ENCODE peak calls at places on chromosomes 16 and 17, in eight cellular contexts. One of them, this sample, is unnamed.

GRCh38 chr16:80150978-80151705 is 389.7 kb upstream of the DYNLRB2 start:
- DNase-seq in neural progenitor cell: no peak
- DNase-seq in neuronal stem cell: no peak
- DNase-seq in WERI-Rb-1: no peak
- DNase-seq in tibial artery: no peak
- DNase-seq in NT2/D1: no peak
- DNase-seq in aorta: no peak
- DNase-seq in small intestine: no peak
- DNase-seq in this sample: no peak

GRCh38 chr17:33696102-33696501 is 403.0 kb upstream of the ASIC2 start:
- DNase-seq in neural progenitor cell: no peak
- DNase-seq in small intestine: no peak
- DNase-seq in NT2/D1: no peak
- DNase-seq in aorta: no peak
- DNase-seq in WERI-Rb-1: no peak
- DNase-seq in tibial artery: no peak
- DNase-seq in neuronal stem cell: no peak
- DNase-seq in this sample: no peak

GRCh38 chr16:84137287-84137686 is 7.7 kb downstream of the HSDL1 start:
- DNase-seq in neuronal stem cell: no peak
- DNase-seq in tibial artery: no peak
- DNase-seq in WERI-Rb-1: no peak
- DNase-seq in NT2/D1: no peak
- DNase-seq in aorta: no peak
- DNase-seq in neural progenitor cell: no peak
- DNase-seq in small intestine: no peak
- DNase-seq in this sample: no peak

GRCh38 chr17:79647456-79647915 is 36.6 kb upstream of the RBFOX3 start:
- DNase-seq in small intestine: no peak
- DNase-seq in neural progenitor cell: no peak
- DNase-seq in neuronal stem cell: no peak
- DNase-seq in tibial artery: no peak
- DNase-seq in aorta: no peak
- DNase-seq in WERI-Rb-1: peak; percentile 18
- DNase-seq in NT2/D1: no peak
- DNase-seq in this sample: no peak

GRCh38 chr17:57086069-57086930 is 1.3 kb downstream of the AKAP1 start:
- DNase-seq in aorta: peak; percentile 82
- DNase-seq in neural progenitor cell: peak; percentile 47
- DNase-seq in WERI-Rb-1: peak; percentile 50
- DNase-seq in neuronal stem cell: peak; percentile 14
- DNase-seq in small intestine: peak; percentile 95
- DNase-seq in NT2/D1: no peak
- DNase-seq in tibial artery: peak; percentile 29
- DNase-seq in this sample: peak; percentile 40

GRCh38 chr16:9061358-9061813 is 30.1 kb upstream of the HAPSTR1 start:
- DNase-seq in neural progenitor cell: no peak
- DNase-seq in neuronal stem cell: no peak
- DNase-seq in aorta: no peak
- DNase-seq in small intestine: no peak
- DNase-seq in WERI-Rb-1: no peak
- DNase-seq in NT2/D1: no peak
- DNase-seq in tibial artery: peak; percentile 34
- DNase-seq in this sample: no peak

GRCh38 chr17:69373069-69373468 is 41.4 kb upstream of the MAP2K6 start:
- DNase-seq in neuronal stem cell: no peak
- DNase-seq in aorta: no peak
- DNase-seq in WERI-Rb-1: no peak
- DNase-seq in NT2/D1: no peak
- DNase-seq in tibial artery: no peak
- DNase-seq in small intestine: peak; percentile 59
- DNase-seq in neural progenitor cell: no peak
- DNase-seq in this sample: no peak

GRCh38 chr17:58391302-58391984 is 25.9 kb downstream of the RNF43 start:
- DNase-seq in tibial artery: no peak
- DNase-seq in aorta: no peak
- DNase-seq in neural progenitor cell: no peak
- DNase-seq in WERI-Rb-1: no peak
- DNase-seq in NT2/D1: no peak
- DNase-seq in neuronal stem cell: no peak
- DNase-seq in small intestine: peak; percentile 98
- DNase-seq in this sample: peak; percentile 25

GRCh38 chr17:49210158-49211029 is at the start of the genes ABI3 and GNGT2:
- DNase-seq in WERI-Rb-1: peak; percentile 67
- DNase-seq in small intestine: peak; percentile 61
- DNase-seq in NT2/D1: no peak
- DNase-seq in tibial artery: no peak
- DNase-seq in neural progenitor cell: no peak
- DNase-seq in aorta: no peak
- DNase-seq in neuronal stem cell: no peak
- DNase-seq in this sample: peak; percentile 84

GRCh38 chr16:1991588-1992474 is 2.1 kb downstream of the SYNGR3 start:
- DNase-seq in neuronal stem cell: peak; percentile 92
- DNase-seq in WERI-Rb-1: no peak
- DNase-seq in NT2/D1: peak; percentile 90
- DNase-seq in tibial artery: peak; percentile 90
- DNase-seq in aorta: peak; percentile 98
- DNase-seq in small intestine: peak; percentile 93
- DNase-seq in neural progenitor cell: peak; percentile 97
- DNase-seq in this sample: peak; percentile 93

GRCh38 chr17:7627250-7628121 is at the start of gene SAT2:
- DNase-seq in tibial artery: peak; percentile 96
- DNase-seq in neural progenitor cell: peak; percentile 94
- DNase-seq in small intestine: peak; percentile 97
- DNase-seq in aorta: peak; percentile 98
- DNase-seq in WERI-Rb-1: peak; percentile 97
- DNase-seq in neuronal stem cell: peak; percentile 92
- DNase-seq in NT2/D1: peak; percentile 89
- DNase-seq in this sample: peak; percentile 97

GRCh38 chr17:73335591-73336503 is 24.0 kb upstream of the CDC42EP4 start:
- DNase-seq in NT2/D1: no peak
- DNase-seq in small intestine: peak; percentile 57
- DNase-seq in aorta: no peak
- DNase-seq in neuronal stem cell: no peak
- DNase-seq in tibial artery: no peak
- DNase-seq in WERI-Rb-1: peak; percentile 6
- DNase-seq in neural progenitor cell: no peak
- DNase-seq in this sample: no peak

GRCh38 chr17:72244494-72244893 is 123.7 kb downstream of the SOX9 start:
- DNase-seq in neuronal stem cell: no peak
- DNase-seq in tibial artery: no peak
- DNase-seq in small intestine: no peak
- DNase-seq in neural progenitor cell: no peak
- DNase-seq in NT2/D1: no peak
- DNase-seq in WERI-Rb-1: no peak
- DNase-seq in aorta: no peak
- DNase-seq in this sample: no peak

DNA sequence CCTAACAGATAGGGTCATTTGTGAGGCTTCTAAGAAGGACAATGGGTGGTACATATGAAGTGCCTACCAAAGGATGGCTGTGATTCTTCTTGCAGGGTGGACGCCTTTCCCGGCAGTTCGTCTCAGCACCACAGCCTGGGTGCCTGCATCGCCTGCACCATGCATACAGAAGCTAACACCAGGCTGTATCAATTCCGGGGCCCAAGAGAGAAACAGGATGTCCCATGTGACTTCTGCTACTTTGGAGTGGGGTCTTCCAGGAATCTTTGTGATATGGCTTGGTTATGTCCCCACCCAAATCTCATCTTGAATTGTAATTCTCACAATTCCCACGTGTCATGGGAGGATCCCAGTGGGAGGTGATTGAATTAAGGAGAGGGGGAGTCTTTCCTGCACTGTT is 251.6 kb upstream of the TNRC6C start:
- DNase-seq in neuronal stem cell: no peak
- DNase-seq in neural progenitor cell: no peak
- DNase-seq in small intestine: no peak
- DNase-seq in WERI-Rb-1: no peak
- DNase-seq in NT2/D1: no peak
- DNase-seq in tibial artery: no peak
- DNase-seq in aorta: no peak
- DNase-seq in this sample: no peak
- H3K9me3 ChIP-seq in neuronal stem cell: peaks cover 7% of the 10 kb centered on the region
- H3K9me3 ChIP-seq in neural progenitor cell: peaks cover 19% of the 10 kb centered on the region
- H3K9me3 ChIP-seq in small intestine: no peaks in the 10 kb centered on the region
- H3K9me3 ChIP-seq in WERI-Rb-1: peaks cover 36% of the 10 kb centered on the region
- H3K9me3 ChIP-seq in NT2/D1: peaks cover 47% of the 10 kb centered on the region
- H3K9me3 ChIP-seq in tibial artery: peaks cover 24% of the 10 kb centered on the region
- H3K9me3 ChIP-seq in aorta: peaks cover 8% of the 10 kb centered on the region
- H3K9me3 ChIP-seq in this sample: peaks cover 21% of the 10 kb centered on the region

DNA sequence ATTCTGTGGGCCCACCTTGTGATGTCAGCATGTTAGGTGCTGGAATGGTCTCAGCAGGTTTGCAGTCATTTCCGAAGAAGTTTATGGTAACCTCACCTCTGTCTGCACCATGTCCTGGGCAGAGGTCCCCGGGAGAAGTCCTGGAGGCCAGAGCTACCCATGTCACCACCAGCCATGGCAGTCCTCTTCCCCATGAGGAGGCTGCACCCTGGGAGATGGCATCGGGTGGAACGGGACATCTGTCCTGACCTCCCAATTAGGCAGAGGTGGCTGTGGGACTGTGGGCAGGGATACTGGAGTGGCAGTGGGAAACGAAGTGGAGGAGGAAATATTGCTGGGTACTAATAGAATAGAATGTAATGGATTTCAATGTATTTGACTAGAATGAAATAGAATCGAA is 511.8 kb upstream of the WSB1 start:
- DNase-seq in aorta: no peak
- DNase-seq in small intestine: no peak
- DNase-seq in WERI-Rb-1: no peak
- DNase-seq in tibial artery: no peak
- DNase-seq in neuronal stem cell: no peak
- DNase-seq in NT2/D1: no peak
- DNase-seq in neural progenitor cell: no peak
- DNase-seq in this sample: no peak
- H3K9me3 ChIP-seq in aorta: peaks cover 6% of the 10 kb centered on the region
- H3K9me3 ChIP-seq in small intestine: peaks cover 3% of the 10 kb centered on the region
- H3K9me3 ChIP-seq in WERI-Rb-1: peaks cover 17% of the 10 kb centered on the region
- H3K9me3 ChIP-seq in tibial artery: peaks cover 41% of the 10 kb centered on the region
- H3K9me3 ChIP-seq in neuronal stem cell: peaks cover 5% of the 10 kb centered on the region
- H3K9me3 ChIP-seq in NT2/D1: peaks cover 24% of the 10 kb centered on the region
- H3K9me3 ChIP-seq in neural progenitor cell: peaks cover 42% of the 10 kb centered on the region
- H3K9me3 ChIP-seq in this sample: peaks cover 53% of the 10 kb centered on the region

GRCh38 chr17:61189968-61190367 is 209.7 kb upstream of the TBX2 start:
- DNase-seq in neural progenitor cell: no peak
- DNase-seq in aorta: no peak
- DNase-seq in NT2/D1: no peak
- DNase-seq in tibial artery: no peak
- DNase-seq in neuronal stem cell: no peak
- DNase-seq in small intestine: no peak
- DNase-seq in WERI-Rb-1: no peak
- DNase-seq in this sample: no peak

GRCh38 chr17:61186996-61187395 is 212.6 kb upstream of the TBX2 start:
- DNase-seq in NT2/D1: no peak
- DNase-seq in neural progenitor cell: no peak
- DNase-seq in neuronal stem cell: no peak
- DNase-seq in tibial artery: no peak
- DNase-seq in small intestine: no peak
- DNase-seq in WERI-Rb-1: no peak
- DNase-seq in aorta: no peak
- DNase-seq in this sample: no peak

GRCh38 chr17:61185385-61185784 is 214.3 kb upstream of the TBX2 start:
- DNase-seq in neural progenitor cell: no peak
- DNase-seq in NT2/D1: no peak
- DNase-seq in tibial artery: no peak
- DNase-seq in small intestine: no peak
- DNase-seq in neuronal stem cell: no peak
- DNase-seq in WERI-Rb-1: no peak
- DNase-seq in aorta: no peak
- DNase-seq in this sample: no peak

GRCh38 chr17:61183793-61184192 is 215.8 kb upstream of the TBX2 start:
- DNase-seq in neural progenitor cell: no peak
- DNase-seq in tibial artery: no peak
- DNase-seq in aorta: no peak
- DNase-seq in WERI-Rb-1: no peak
- DNase-seq in small intestine: no peak
- DNase-seq in neuronal stem cell: no peak
- DNase-seq in NT2/D1: no peak
- DNase-seq in this sample: no peak

GRCh38 chr17:61188081-61188480 is 211.6 kb upstream of the TBX2 start:
- DNase-seq in neuronal stem cell: no peak
- DNase-seq in aorta: no peak
- DNase-seq in NT2/D1: no peak
- DNase-seq in small intestine: no peak
- DNase-seq in neural progenitor cell: no peak
- DNase-seq in tibial artery: no peak
- DNase-seq in WERI-Rb-1: no peak
- DNase-seq in this sample: no peak
- H3K9me3 ChIP-seq in neuronal stem cell: peaks cover 4% of the 10 kb centered on the region
- H3K9me3 ChIP-seq in aorta: no peaks in the 10 kb centered on the region
- H3K9me3 ChIP-seq in NT2/D1: peaks cover 4% of the 10 kb centered on the region
- H3K9me3 ChIP-seq in small intestine: no peaks in the 10 kb centered on the region
- H3K9me3 ChIP-seq in neural progenitor cell: no peaks in the 10 kb centered on the region
- H3K9me3 ChIP-seq in tibial artery: no peaks in the 10 kb centered on the region
- H3K9me3 ChIP-seq in WERI-Rb-1: peaks cover 4% of the 10 kb centered on the region
- H3K9me3 ChIP-seq in this sample: no peaks in the 10 kb centered on the region

DNA sequence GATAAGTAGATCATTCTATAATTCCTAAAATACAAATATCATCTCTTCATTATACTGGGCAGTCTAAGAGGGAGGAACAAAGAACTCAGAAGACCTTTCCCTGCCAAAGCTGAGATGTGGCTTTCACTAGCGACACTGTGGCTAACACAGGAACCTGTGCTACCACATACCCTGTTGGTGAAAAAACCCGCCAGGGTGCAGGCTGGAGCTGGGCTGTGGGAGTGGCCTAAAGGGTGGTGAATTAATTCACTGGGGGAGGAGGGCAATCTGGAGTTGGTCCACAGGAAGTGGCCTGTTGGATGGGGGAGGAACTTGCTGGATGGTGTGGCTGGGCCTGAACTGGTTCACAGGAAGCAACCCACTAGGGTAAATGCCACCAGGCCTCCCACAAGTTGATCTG is 7.4 kb downstream of the ZNF594 start:
- DNase-seq in tibial artery: no peak
- DNase-seq in small intestine: no peak
- DNase-seq in aorta: no peak
- DNase-seq in neural progenitor cell: no peak
- DNase-seq in NT2/D1: no peak
- DNase-seq in WERI-Rb-1: no peak
- DNase-seq in neuronal stem cell: no peak
- DNase-seq in this sample: no peak
- H3K9me3 ChIP-seq in tibial artery: peaks cover 96% of the 10 kb centered on the region
- H3K9me3 ChIP-seq in small intestine: peaks cover 9% of the 10 kb centered on the region
- H3K9me3 ChIP-seq in aorta: peaks cover 33% of the 10 kb centered on the region
- H3K9me3 ChIP-seq in neural progenitor cell: peaks cover 98% of the 10 kb centered on the region
- H3K9me3 ChIP-seq in NT2/D1: peaks cover 100% of the 10 kb centered on the region
- H3K9me3 ChIP-seq in WERI-Rb-1: peaks cover 72% of the 10 kb centered on the region
- H3K9me3 ChIP-seq in neuronal stem cell: peaks cover 99% of the 10 kb centered on the region
- H3K9me3 ChIP-seq in this sample: peaks cover 95% of the 10 kb centered on the region

GRCh38 chr16:26454102-26454501 is 612.6 kb upstream of the C16orf82 start:
- DNase-seq in neural progenitor cell: no peak
- DNase-seq in neuronal stem cell: no peak
- DNase-seq in NT2/D1: no peak
- DNase-seq in small intestine: no peak
- DNase-seq in aorta: no peak
- DNase-seq in WERI-Rb-1: peak; percentile 14
- DNase-seq in tibial artery: no peak
- DNase-seq in this sample: peak; percentile 55
- H3K9me3 ChIP-seq in neural progenitor cell: no peaks in the 10 kb centered on the region
- H3K9me3 ChIP-seq in neuronal stem cell: no peaks in the 10 kb centered on the region
- H3K9me3 ChIP-seq in NT2/D1: peaks cover 21% of the 10 kb centered on the region
- H3K9me3 ChIP-seq in small intestine: no peaks in the 10 kb centered on the region
- H3K9me3 ChIP-seq in aorta: no peaks in the 10 kb centered on the region
- H3K9me3 ChIP-seq in WERI-Rb-1: no peaks in the 10 kb centered on the region
- H3K9me3 ChIP-seq in tibial artery: no peaks in the 10 kb centered on the region
- H3K9me3 ChIP-seq in this sample: peaks cover 2% of the 10 kb centered on the region

This sample was measured in A673.